ENCODE peak calls at places on chromosomes 5 and 9, in six cellular contexts. Q is activated CD4-positive, CD25-positive, alpha-beta regulatory T cell; N is nephron progenitor cell; I is AG10803; Y is AML-193; O is neural crest cell. D is an unnamed sample.

GRCh38 chr9:106896695-106897094 is 33.7 kb downstream of the ZNF462 start:
- DNase-seq in Q (no peak), O (no peak), Y (no peak), I (peak; percentile 47), N (no peak), D (no peak)

GRCh38 chr5:37811866-37812265 is 28.0 kb downstream of the GDNF start:
- DNase-seq in Y (no peak), I (peak; percentile 34), O (no peak), N (no peak), Q (no peak), D (no peak)

GRCh38 chr5:37552770-37553719 is 173.9 kb downstream of the WDR70 start:
- DNase-seq in Q (no peak), Y (peak; percentile 61), N (no peak), O (no peak), I (peak; percentile 44), D (no peak)

GRCh38 chr5:58016329-58016728 is 443.6 kb downstream of the PLK2 start:
- DNase-seq in I (peak; percentile 84), Q (no peak), Y (no peak), N (no peak), O (no peak), D (no peak)

GRCh38 chr9:79390077-79390673 is 181.6 kb upstream of the TLE4 start:
- DNase-seq in Q (no peak), Y (no peak), N (no peak), I (peak; percentile 78), O (no peak), D (no peak)

GRCh38 chr5:160940725-160941124 is 88.7 kb upstream of the ATP10B start:
- DNase-seq in N (no peak), Q (no peak), O (no peak), Y (no peak), I (no peak), D (no peak)

GRCh38 chr9:37925786-37926736 is 22.1 kb upstream of the SLC25A51 start:
- DNase-seq in Y (peak; percentile 3), O (no peak), I (no peak), Q (no peak), N (no peak), D (no peak)

GRCh38 chr5:61768692-61769281 is 436.7 kb downstream of the ZSWIM6 start:
- DNase-seq in O (no peak), Y (no peak), Q (no peak), N (peak; percentile 20), I (no peak), D (no peak)

GRCh38 chr9:91301161-91301560 is 60.6 kb downstream of the AUH start:
- DNase-seq in N (no peak), Y (no peak), I (peak; percentile 53), Q (no peak), O (no peak), D (no peak)